ENCODE peak calls at places on chromosomes 3 and 15, in ten cellular contexts. E is NCI-H524; L is GM13976; O is B cell; Y is Peyer's patch; J is foreskin keratinocyte; X is type B pancreatic cell; I is substantia nigra; Q is activated effector memory CD4-positive, alpha-beta T cell treated with Interleukin-2 at 50 U/mL for 16 hours; M is amniotic stem cell. F is an unnamed sample.

GRCh38 chr3:184608209-184608608 is 46.6 kb downstream of the EPHB3 start:
- DNase-seq in Y (no peak), M (no peak), E (no peak), I (no peak), J (no peak), O (no peak), L (no peak), Q (no peak), X (no peak), F (no peak)

GRCh38 chr3:13426591-13426990 is 6.5 kb upstream of the NUP210 start:
- DNase-seq in I (no peak), J (no peak), X (no peak), Q (no peak), M (no peak), Y (no peak), E (no peak), L (no peak), O (no peak), F (no peak)

GRCh38 chr3:151328298-151329036 is 882 bp downstream of the P2RY13 start:
- DNase-seq in L (no peak), I (no peak), Q (no peak), M (no peak), J (no peak), O (peak), E (no peak), Y (no peak), X (no peak), F (no peak)

GRCh38 chr3:13537244-13537921 is 11.5 kb upstream of the FBLN2 start:
- DNase-seq in L (no peak), Q (no peak), J (no peak), E (no peak), X (no peak), O (no peak), Y (no peak), M (no peak), I (no peak), F (no peak)

GRCh38 chr3:133540896-133541674 is 32.4 kb upstream of the CDV3 start:
- DNase-seq in Y (no peak), X (no peak), I (no peak), M (no peak), E (no peak), J (peak), Q (no peak), O (no peak), L (peak), F (no peak)

GRCh38 chr3:143850877-143851276 is 2.6 kb upstream of the SLC9A9 start:
- DNase-seq in M (no peak), Q (no peak), I (no peak), O (no peak), E (no peak), L (no peak), J (peak), X (no peak), Y (no peak), F (no peak)

GRCh38 chr3:159185443-159186050 is 383.7 kb downstream of the MFSD1 start:
- DNase-seq in Y (no peak), E (no peak), I (no peak), X (no peak), Q (no peak), O (peak), M (no peak), L (peak), J (no peak), F (no peak)

GRCh38 chr15:87597346-87598052 is 659.0 kb downstream of the NTRK3 start:
- DNase-seq in X (no peak), I (no peak), Y (no peak), J (no peak), E (no peak), Q (no peak), L (no peak), M (no peak), O (no peak), F (no peak)

GRCh38 chr3:53230041-53230621 is 25.7 kb downstream of the TKT start:
- DNase-seq in J (no peak), I (no peak), X (no peak), L (no peak), E (no peak), O (no peak), Y (no peak), Q (no peak), M (no peak), F (no peak)

GRCh38 chr3:189593581-189593980 is 37.6 kb upstream of the TP63 start:
- DNase-seq in I (no peak), M (no peak), Y (no peak), L (no peak), X (no peak), O (no peak), J (no peak), E (no peak), Q (no peak), F (no peak)

GRCh38 chr3:112638327-112639020 is 2.5 kb downstream of the CCDC80 start:
- DNase-seq in O (no peak), I (peak), E (no peak), J (no peak), M (no peak), Y (no peak), X (no peak), L (no peak), Q (no peak), F (no peak)

F was measured in hippocampal formation.